ENCODE peak calls at places on chromosomes 7 and 10, in eight cellular contexts. Y is endothelial cell of umbilical vein, P is HepG2, Q is mammary epithelial cell, C is GM23248, V is SK-N-SH, D is HCT116, E is astrocyte. N is an unnamed sample.

GRCh38 chr7:55365103-55365679 is at the start of gene LANCL2:
- DNase-seq in Y (peak; percentile 62), V (peak; percentile 83), P (no peak), Q (no peak), C (peak; percentile 60), D (no peak), E (peak; percentile 27), N (no peak)

GRCh38 chr7:2619120-2619519 is 12.7 kb upstream of the TTYH3 start:
- DNase-seq in E (peak; percentile 71), P (no peak), C (peak; percentile 78), Q (no peak), Y (no peak), V (no peak), D (no peak), N (no peak)

GRCh38 chr10:122126763-122127659 is 138.0 kb downstream of the TACC2 start:
- DNase-seq in C (peak; percentile 94), E (peak; percentile 96), Q (peak; percentile 73), V (no peak), Y (peak; percentile 92), D (peak; percentile 58), P (peak; percentile 30), N (peak; percentile 79)

GRCh38 chr7:16409777-16410176 is 11.6 kb downstream of the CRPPA start:
- DNase-seq in Q (no peak), V (no peak), C (no peak), Y (no peak), E (no peak), D (no peak), P (no peak), N (no peak)

GRCh38 chr7:19491821-19492452 is 216.9 kb downstream of the POLR1F start:
- DNase-seq in Y (peak; percentile 54), P (no peak), Q (peak; percentile 17), E (peak; percentile 10), D (peak; percentile 28), C (peak; percentile 58), V (peak; percentile 27), N (peak; percentile 21)

GRCh38 chr10:124903119-124903518 is 38.8 kb upstream of the ZRANB1 start:
- DNase-seq in C (no peak), V (no peak), E (no peak), P (no peak), Y (no peak), D (no peak), Q (no peak), N (no peak)

GRCh38 chr7:12715372-12716133 is 28.1 kb downstream of the ARL4A start:
- DNase-seq in Y (peak; percentile 96), E (peak; percentile 95), P (peak; percentile 86), V (no peak), Q (peak; percentile 93), D (peak; percentile 77), C (peak; percentile 95), N (peak; percentile 78)

GRCh38 chr7:100583132-100584045 is 2.5 kb downstream of the LRCH4 start:
- DNase-seq in Q (no peak), C (no peak), D (no peak), P (no peak), Y (peak; percentile 50), V (no peak), E (no peak), N (peak; percentile 77)

GRCh38 chr10:69449841-69450240 is 1.4 kb upstream of the TSPAN15 start:
- DNase-seq in Y (peak; percentile 76), C (peak; percentile 50), P (peak; percentile 73), D (peak; percentile 77), E (no peak), V (peak; percentile 78), Q (no peak), N (peak; percentile 78)

GRCh38 chr10:46092523-46093195 is 46.6 kb upstream of the MSMB start:
- DNase-seq in V (no peak), Y (no peak), E (no peak), D (no peak), P (no peak), Q (no peak), C (no peak), N (no peak)

GRCh38 chr7:156129589-156129988 is 317.3 kb upstream of the SHH start:
- DNase-seq in V (no peak), Y (no peak), Q (no peak), E (no peak), D (no peak), C (no peak), P (no peak), N (peak; percentile 48)

GRCh38 chr7:29237483-29237882 is 42.9 kb downstream of the CHN2 start:
- DNase-seq in P (peak; percentile 23), E (no peak), D (no peak), C (peak; percentile 5), Q (no peak), V (no peak), Y (no peak), N (no peak)

GRCh38 chr10:124422742-124423141 is 4.0 kb upstream of the OAT start:
- DNase-seq in V (no peak), D (no peak), C (no peak), Q (no peak), Y (no peak), E (no peak), P (no peak), N (no peak)

GRCh38 chr10:62594093-62594520 is 210.4 kb upstream of the ADO start:
- DNase-seq in E (peak; percentile 26), C (peak; percentile 73), Q (peak; percentile 51), Y (peak; percentile 51), V (peak; percentile 60), P (peak; percentile 27), D (peak; percentile 53), N (peak; percentile 71)

GRCh38 chr7:3578399-3578798 is 277.3 kb downstream of the SDK1 start:
- DNase-seq in Q (no peak), Y (no peak), E (no peak), V (no peak), C (no peak), D (no peak), P (no peak), N (no peak)

GRCh38 chr7:47474937-47475879 is 106.7 kb downstream of the TNS3 start:
- DNase-seq in Q (peak; percentile 95), Y (peak; percentile 54), C (peak; percentile 98), D (peak; percentile 91), P (peak; percentile 98), E (peak; percentile 97), V (peak; percentile 64), N (peak; percentile 93)

DNA sequence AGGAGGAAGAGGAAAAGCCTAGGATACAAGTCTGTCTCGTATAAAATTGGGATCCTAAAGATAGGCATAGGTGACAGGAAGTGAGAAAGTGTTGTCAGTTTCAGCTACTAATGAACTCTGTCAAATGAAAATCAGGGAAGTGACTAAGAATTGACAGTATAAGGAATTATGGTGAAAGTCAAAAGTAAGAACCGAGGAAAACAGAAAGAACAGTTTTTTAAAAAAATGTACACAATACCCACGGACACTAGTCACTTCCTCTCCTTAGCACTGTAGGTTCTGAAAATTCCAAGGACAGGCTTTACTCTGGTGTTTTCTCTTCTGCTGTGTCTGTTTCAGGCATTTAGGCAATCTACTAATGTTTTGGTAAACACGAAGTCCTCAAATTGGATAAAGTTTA is 42.3 kb downstream of the ATAD1 start:
- DNase-seq in D (no peak), Q (peak; percentile 16), P (no peak), V (no peak), C (peak; percentile 44), Y (peak; percentile 77), E (peak; percentile 20), N (no peak)
- H3K27ac ChIP-seq in D (no peak overlapping the region), Q (no peak overlapping the region), P (no peak overlapping the region), V (peak overlapping the region; percentile 14), C (peak overlapping the region; percentile 55), Y (peak overlapping the region; percentile 76), E (peak overlapping the region; percentile 61), N (no peak overlapping the region)

GRCh38 chr7:149074116-149074885 is 16.2 kb downstream of the ZNF786 start:
- DNase-seq in C (no peak), V (no peak), E (no peak), P (no peak), Q (peak; percentile 75), D (no peak), Y (no peak), N (no peak)
- H2AFZ ChIP-seq in C (no peak overlapping the region), V (no peak overlapping the region), E (no peak overlapping the region), P (no peak overlapping the region), Q (peak overlapping the region; percentile 67), D (no peak overlapping the region), Y (no peak overlapping the region), N (no peak overlapping the region)

GRCh38 chr10:71825217-71825616 is 25.8 kb downstream of the PSAP start:
- DNase-seq in C (no peak), D (no peak), Q (no peak), Y (no peak), P (no peak), V (no peak), E (no peak), N (no peak)
- H3K27ac ChIP-seq in C (no peak overlapping the region), D (no peak overlapping the region), Q (no peak overlapping the region), Y (no peak overlapping the region), P (no peak overlapping the region), V (no peak overlapping the region), E (no peak overlapping the region), N (no peak overlapping the region)

GRCh38 chr7:41027428-41028115 is 675.3 kb downstream of the INHBA start:
- DNase-seq in Q (peak; percentile 83), D (no peak), Y (no peak), C (peak; percentile 93), V (no peak), E (peak; percentile 100), P (no peak), N (no peak)
- H2AFZ ChIP-seq in Q (peak overlapping the region; percentile 23), D (no peak overlapping the region), Y (no peak overlapping the region), C (no peak overlapping the region), V (no peak overlapping the region), E (no peak overlapping the region), P (no peak overlapping the region), N (no peak overlapping the region)

DNA sequence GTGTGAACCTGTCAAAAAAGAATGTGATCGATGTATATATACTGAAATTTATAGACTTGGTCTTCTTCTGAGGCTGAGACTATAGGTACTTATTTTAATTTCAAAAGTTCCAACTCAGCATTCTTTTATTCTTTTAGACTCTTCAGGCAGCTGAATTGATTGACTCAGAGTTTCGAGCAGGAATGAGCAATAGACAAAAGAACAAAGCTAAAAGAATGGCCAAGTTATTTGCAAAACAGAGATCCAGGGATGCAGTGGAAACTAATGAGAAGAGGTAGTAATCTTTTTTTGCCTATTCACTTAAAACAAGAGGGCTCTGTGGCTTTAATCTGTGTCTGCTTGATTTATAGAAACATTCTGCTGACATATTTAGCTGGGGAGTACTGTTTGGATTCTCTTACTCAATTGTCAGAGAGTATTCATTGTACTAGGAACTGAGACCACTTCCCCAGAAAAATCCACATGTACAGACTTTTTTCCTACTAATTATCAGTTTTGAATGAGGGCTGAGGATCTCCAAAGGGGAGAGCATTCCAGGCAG is 30.1 kb downstream of the BTAF1 start:
- DNase-seq in C (no peak), Y (no peak), V (no peak), Q (peak; percentile 74), D (no peak), P (peak; percentile 1), E (no peak), N (no peak)
- H3K27ac ChIP-seq in C (no peak overlapping the region), Y (no peak overlapping the region), V (no peak overlapping the region), Q (peak overlapping the region; percentile 73), D (no peak overlapping the region), P (no peak overlapping the region), E (no peak overlapping the region), N (no peak overlapping the region)

N was measured in hepatocyte.